ENCODE peak calls at places on chromosome 11, in five cellular contexts. V is stimulated activated CD4-positive, alpha-beta T cell treated with anti-CD3 and anti-CD28 coated beads, Interleukin-1b, Interleukin-23, amount 100 ng/mL, for 24 hours; C is Kasumi-1; U is transverse colon; G is esophagus squamous epithelium. M is an unnamed sample.

GRCh38 chr11:61775606-61776554 is 16.5 kb downstream of the TMEM258 start:
- DNase-seq in V (no peak), C (no peak), U (no peak), G (no peak), M (no peak)

GRCh38 chr11:113615773-113616172 is 90.3 kb downstream of the TMPRSS5 start:
- DNase-seq in V (no peak), C (no peak), U (no peak), G (no peak), M (no peak)

GRCh38 chr11:101127348-101127698 is 2.3 kb downstream of the PGR start:
- DNase-seq in V (no peak), C (no peak), U (peak), G (no peak), M (no peak)

GRCh38 chr11:121154473-121154872 is 53.4 kb downstream of the TECTA start:
- DNase-seq in V (no peak), C (no peak), U (no peak), G (no peak), M (no peak)

GRCh38 chr11:77115956-77116355 is 12.1 kb upstream of the MYO7A start:
- DNase-seq in V (no peak), C (no peak), U (no peak), G (no peak), M (no peak)

GRCh38 chr11:44010789-44011251 is 37.0 kb upstream of the ACCSL start:
- DNase-seq in V (no peak), C (no peak), U (no peak), G (no peak), M (no peak)

GRCh38 chr11:64787526-64788320 is 9.4 kb upstream of the SF1 start:
- DNase-seq in V (no peak), C (peak), U (peak), G (no peak), M (peak)

GRCh38 chr11:75668508-75669297 is at the start of gene MAP6:
- DNase-seq in V (no peak), C (peak), U (peak), G (no peak), M (no peak)

GRCh38 chr11:23856654-23857053 is 640.2 kb upstream of the LUZP2 start:
- DNase-seq in V (no peak), C (no peak), U (no peak), G (no peak), M (no peak)

GRCh38 chr11:67493548-67494370 is 10.9 kb downstream of the AIP start:
- DNase-seq in V (no peak), C (no peak), U (no peak), G (no peak), M (no peak)

GRCh38 chr11:68204402-68204801 is 8.7 kb downstream of the KMT5B start:
- DNase-seq in V (no peak), C (no peak), U (no peak), G (no peak), M (no peak)

M was measured in stomach.